ENCODE peak calls at places on chromosomes 13 and 19, in eight cellular contexts. One of them, this sample, is unnamed.

GRCh38 chr19:14432817-14433453 is at the start of gene PKN1:
- DNase-seq in astrocyte: no peak
- DNase-seq in uterus: peak; percentile 66
- DNase-seq in heart left ventricle: peak; percentile 84
- DNase-seq in BE2C: peak; percentile 74
- DNase-seq in BJ: no peak
- DNase-seq in GM12878: no peak
- DNase-seq in psoas muscle: peak; percentile 74
- DNase-seq in this sample: peak; percentile 64

GRCh38 chr13:97506511-97506910 is 72.5 kb downstream of the RAP2A start:
- DNase-seq in uterus: no peak
- DNase-seq in heart left ventricle: no peak
- DNase-seq in BE2C: no peak
- DNase-seq in BJ: no peak
- DNase-seq in psoas muscle: no peak
- DNase-seq in GM12878: no peak
- DNase-seq in astrocyte: no peak
- DNase-seq in this sample: no peak

GRCh38 chr13:114064516-114065140 is 67.8 kb downstream of the RASA3 start:
- DNase-seq in BE2C: peak; percentile 60
- DNase-seq in uterus: peak; percentile 64
- DNase-seq in GM12878: no peak
- DNase-seq in heart left ventricle: peak; percentile 64
- DNase-seq in psoas muscle: peak; percentile 63
- DNase-seq in astrocyte: no peak
- DNase-seq in BJ: no peak
- DNase-seq in this sample: peak; percentile 74

GRCh38 chr19:34475026-34475974 is 6.3 kb upstream of the WTIP start:
- DNase-seq in BE2C: no peak
- DNase-seq in GM12878: no peak
- DNase-seq in uterus: no peak
- DNase-seq in BJ: peak; percentile 67
- DNase-seq in psoas muscle: no peak
- DNase-seq in astrocyte: peak; percentile 83
- DNase-seq in heart left ventricle: no peak
- DNase-seq in this sample: no peak

GRCh38 chr13:87680298-87680697 is 9.1 kb downstream of the SLITRK5 start:
- DNase-seq in astrocyte: no peak
- DNase-seq in heart left ventricle: no peak
- DNase-seq in BE2C: peak; percentile 20
- DNase-seq in uterus: no peak
- DNase-seq in BJ: no peak
- DNase-seq in psoas muscle: no peak
- DNase-seq in GM12878: no peak
- DNase-seq in this sample: no peak

GRCh38 chr13:105008606-105009005 is 1526.9 kb downstream of the EFNB2 start:
- DNase-seq in BE2C: no peak
- DNase-seq in astrocyte: peak; percentile 69
- DNase-seq in psoas muscle: no peak
- DNase-seq in GM12878: no peak
- DNase-seq in BJ: no peak
- DNase-seq in heart left ventricle: no peak
- DNase-seq in uterus: no peak
- DNase-seq in this sample: no peak

GRCh38 chr19:42352216-42352892 is 26.9 kb downstream of the MEGF8 start:
- DNase-seq in uterus: no peak
- DNase-seq in BE2C: peak; percentile 53
- DNase-seq in BJ: no peak
- DNase-seq in heart left ventricle: no peak
- DNase-seq in astrocyte: no peak
- DNase-seq in psoas muscle: no peak
- DNase-seq in GM12878: no peak
- DNase-seq in this sample: no peak

GRCh38 chr19:17101686-17102628 is 26.4 kb downstream of the MYO9B start:
- DNase-seq in GM12878: no peak
- DNase-seq in BJ: no peak
- DNase-seq in astrocyte: no peak
- DNase-seq in BE2C: no peak
- DNase-seq in heart left ventricle: no peak
- DNase-seq in psoas muscle: no peak
- DNase-seq in uterus: no peak
- DNase-seq in this sample: peak; percentile 66

GRCh38 chr13:19586904-19587634 is 25.7 kb upstream of the TPTE2 start:
- DNase-seq in psoas muscle: peak; percentile 59
- DNase-seq in BE2C: peak; percentile 32
- DNase-seq in GM12878: peak; percentile 65
- DNase-seq in BJ: peak; percentile 33
- DNase-seq in uterus: no peak
- DNase-seq in heart left ventricle: peak; percentile 70
- DNase-seq in astrocyte: peak; percentile 41
- DNase-seq in this sample: no peak

GRCh38 chr13:71290963-71291937 is 575.8 kb downstream of the DACH1 start:
- DNase-seq in psoas muscle: no peak
- DNase-seq in heart left ventricle: no peak
- DNase-seq in astrocyte: no peak
- DNase-seq in GM12878: peak; percentile 71
- DNase-seq in uterus: peak; percentile 20
- DNase-seq in BJ: no peak
- DNase-seq in BE2C: no peak
- DNase-seq in this sample: peak; percentile 53

GRCh38 chr19:42306646-42307045 is 4.2 kb upstream of the PAFAH1B3 start:
- DNase-seq in psoas muscle: no peak
- DNase-seq in heart left ventricle: no peak
- DNase-seq in GM12878: no peak
- DNase-seq in BJ: no peak
- DNase-seq in BE2C: no peak
- DNase-seq in uterus: no peak
- DNase-seq in astrocyte: no peak
- DNase-seq in this sample: no peak

GRCh38 chr19:3966051-3967017 is 4.6 kb downstream of the DAPK3 start:
- DNase-seq in BE2C: no peak
- DNase-seq in GM12878: no peak
- DNase-seq in uterus: no peak
- DNase-seq in heart left ventricle: no peak
- DNase-seq in BJ: no peak
- DNase-seq in astrocyte: no peak
- DNase-seq in psoas muscle: no peak
- DNase-seq in this sample: no peak

DNA sequence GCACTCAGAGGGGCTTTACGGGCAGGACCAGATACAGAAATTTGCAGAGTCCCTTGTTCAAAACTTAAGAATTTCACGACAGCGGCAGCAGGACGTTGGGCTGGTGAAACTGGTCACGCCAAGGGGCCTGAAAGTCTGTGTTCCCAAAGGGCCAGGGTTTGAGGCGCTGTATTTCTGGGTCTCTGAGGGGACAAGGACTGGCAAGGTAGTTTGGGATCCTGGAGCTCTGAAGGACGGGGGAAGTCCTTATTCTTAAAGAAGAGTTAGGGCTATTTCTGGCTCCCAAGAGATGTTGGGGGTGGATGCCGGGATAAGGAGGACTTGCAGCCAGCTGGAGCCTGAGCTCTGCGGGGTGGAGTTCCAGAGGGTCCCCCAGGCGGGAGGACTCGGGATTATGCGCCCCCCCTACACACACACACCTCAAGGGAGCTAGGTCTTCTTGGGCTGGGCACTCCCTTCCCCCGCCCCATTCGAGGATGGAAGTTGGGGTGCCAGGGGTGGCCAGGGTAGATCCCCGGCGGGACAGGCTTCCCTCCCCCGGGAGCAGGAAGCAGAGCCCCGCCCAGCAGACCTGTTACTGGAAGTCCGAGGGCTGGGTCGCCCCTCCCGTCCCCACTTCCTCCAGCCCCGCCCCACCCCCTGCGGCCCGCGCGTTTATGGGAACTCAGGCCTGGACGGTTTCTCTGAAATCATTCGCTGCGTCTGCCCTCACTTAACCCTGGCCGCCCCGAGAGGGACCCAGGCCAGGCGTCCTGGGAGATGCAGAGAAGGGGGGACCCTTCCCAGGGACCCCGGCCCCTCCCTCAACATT is 5.6 kb downstream of the BCL3 start:
- DNase-seq in BE2C: peak; percentile 76
- DNase-seq in astrocyte: peak; percentile 82
- DNase-seq in uterus: peak; percentile 90
- DNase-seq in psoas muscle: peak; percentile 95
- DNase-seq in heart left ventricle: peak; percentile 97
- DNase-seq in GM12878: no peak
- DNase-seq in BJ: no peak
- DNase-seq in this sample: peak; percentile 92
- H3K36me3 ChIP-seq in BE2C: no peaks in the 10 kb centered on the region
- H3K36me3 ChIP-seq in astrocyte: peaks cover 5% of the 10 kb centered on the region
- H3K36me3 ChIP-seq in uterus: no peaks in the 10 kb centered on the region
- H3K36me3 ChIP-seq in psoas muscle: peaks cover 70% of the 10 kb centered on the region
- H3K36me3 ChIP-seq in heart left ventricle: peaks cover 14% of the 10 kb centered on the region
- H3K36me3 ChIP-seq in GM12878: peaks cover 11% of the 10 kb centered on the region
- H3K36me3 ChIP-seq in BJ: peaks cover 46% of the 10 kb centered on the region
- H3K36me3 ChIP-seq in this sample: peaks cover 62% of the 10 kb centered on the region

DNA sequence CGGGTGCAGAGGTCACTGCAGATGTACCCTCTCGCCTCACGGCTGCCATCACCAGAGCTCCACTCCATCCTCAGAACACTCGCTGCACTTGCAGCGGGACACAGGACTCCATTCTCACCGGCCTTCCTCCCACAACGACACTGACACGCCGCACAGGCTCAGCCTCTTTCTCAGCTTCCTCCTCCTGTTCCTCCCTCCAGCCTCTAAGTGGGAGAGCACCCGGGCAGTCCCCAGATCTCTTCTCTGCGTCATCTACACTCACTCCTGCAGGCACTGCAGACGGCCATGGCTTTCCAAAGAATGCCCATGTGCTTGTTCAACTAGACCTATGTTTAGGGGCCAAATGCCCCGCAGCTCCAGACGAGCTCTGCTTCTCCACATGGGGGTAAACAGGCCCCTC is 14.3 kb upstream of the FKRP start:
- DNase-seq in BJ: no peak
- DNase-seq in GM12878: no peak
- DNase-seq in BE2C: no peak
- DNase-seq in uterus: no peak
- DNase-seq in heart left ventricle: peak; percentile 56
- DNase-seq in astrocyte: peak; percentile 47
- DNase-seq in psoas muscle: peak; percentile 53
- DNase-seq in this sample: no peak
- H3K36me3 ChIP-seq in BJ: peaks cover 57% of the 10 kb centered on the region
- H3K36me3 ChIP-seq in GM12878: peaks cover 68% of the 10 kb centered on the region
- H3K36me3 ChIP-seq in BE2C: peaks cover 84% of the 10 kb centered on the region
- H3K36me3 ChIP-seq in uterus: no peaks in the 10 kb centered on the region
- H3K36me3 ChIP-seq in heart left ventricle: peaks cover 84% of the 10 kb centered on the region
- H3K36me3 ChIP-seq in astrocyte: peaks cover 16% of the 10 kb centered on the region
- H3K36me3 ChIP-seq in psoas muscle: peaks cover 99% of the 10 kb centered on the region
- H3K36me3 ChIP-seq in this sample: no peaks in the 10 kb centered on the region

DNA sequence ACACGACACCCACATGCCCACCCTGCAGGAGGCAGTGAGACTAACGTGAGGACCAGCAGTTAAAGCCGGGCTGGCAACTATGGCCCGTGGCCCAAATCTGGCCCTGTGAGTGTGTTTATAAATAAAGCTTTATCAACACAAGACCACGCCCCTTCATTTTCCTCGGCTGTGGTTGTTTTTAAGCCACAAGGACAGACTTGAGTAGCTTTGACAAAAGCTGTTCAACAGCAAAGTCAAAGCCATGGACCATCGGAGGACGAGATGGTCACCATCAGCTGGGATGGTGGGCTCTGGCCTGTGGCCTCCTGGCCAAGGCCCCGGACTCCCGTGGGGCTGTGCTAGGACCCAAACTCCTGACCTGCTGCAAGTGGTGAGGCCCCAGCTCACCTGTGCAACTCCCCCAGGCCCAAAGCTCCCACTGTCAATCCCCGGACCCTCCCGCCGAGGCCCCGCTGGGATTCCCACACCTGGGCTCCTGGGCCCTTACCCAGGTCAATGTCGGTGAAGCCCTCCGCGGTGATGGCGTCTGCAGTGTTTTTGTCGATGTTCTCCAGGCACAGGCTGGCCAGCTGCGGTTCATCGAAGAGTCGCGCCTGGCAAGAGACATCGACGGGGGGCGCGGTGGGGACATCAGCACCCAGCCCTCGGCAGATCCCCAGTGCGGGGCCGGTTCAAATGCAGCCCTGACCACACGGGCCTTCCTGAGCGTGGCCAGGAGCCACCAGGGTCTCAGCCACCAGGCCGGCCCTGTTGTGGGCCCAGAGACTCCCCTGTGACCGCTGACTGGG is 25.1 kb downstream of the BTBD2 start:
- DNase-seq in BJ: no peak
- DNase-seq in heart left ventricle: no peak
- DNase-seq in psoas muscle: peak; percentile 53
- DNase-seq in GM12878: no peak
- DNase-seq in uterus: no peak
- DNase-seq in BE2C: no peak
- DNase-seq in astrocyte: no peak
- DNase-seq in this sample: no peak
- H3K36me3 ChIP-seq in BJ: peaks cover 43% of the 10 kb centered on the region
- H3K36me3 ChIP-seq in heart left ventricle: peaks cover 65% of the 10 kb centered on the region
- H3K36me3 ChIP-seq in psoas muscle: peaks cover 88% of the 10 kb centered on the region
- H3K36me3 ChIP-seq in GM12878: peaks cover 3% of the 10 kb centered on the region
- H3K36me3 ChIP-seq in uterus: no peaks in the 10 kb centered on the region
- H3K36me3 ChIP-seq in BE2C: peaks cover 61% of the 10 kb centered on the region
- H3K36me3 ChIP-seq in astrocyte: peaks cover 2% of the 10 kb centered on the region
- H3K36me3 ChIP-seq in this sample: peaks cover 60% of the 10 kb centered on the region

DNA sequence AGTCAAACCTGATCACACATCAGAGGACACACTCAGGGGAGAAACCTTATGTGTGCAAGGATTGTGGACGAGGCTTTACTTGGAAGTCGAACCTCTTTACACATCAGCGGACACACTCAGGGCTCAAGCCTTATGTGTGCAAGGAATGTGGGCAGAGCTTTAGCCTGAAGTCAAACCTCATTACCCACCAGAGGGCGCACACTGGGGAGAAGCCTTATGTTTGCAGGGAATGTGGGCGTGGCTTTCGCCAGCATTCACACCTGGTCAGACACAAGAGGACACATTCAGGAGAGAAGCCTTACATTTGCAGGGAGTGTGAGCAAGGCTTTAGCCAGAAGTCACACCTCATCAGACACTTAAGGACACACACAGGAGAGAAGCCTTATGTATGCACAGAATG is 8.2 kb upstream of the ZNF527 start:
- DNase-seq in heart left ventricle: no peak
- DNase-seq in BE2C: peak; percentile 40
- DNase-seq in GM12878: no peak
- DNase-seq in astrocyte: no peak
- DNase-seq in BJ: no peak
- DNase-seq in uterus: no peak
- DNase-seq in psoas muscle: no peak
- DNase-seq in this sample: no peak
- H3K36me3 ChIP-seq in heart left ventricle: peaks cover 50% of the 10 kb centered on the region
- H3K36me3 ChIP-seq in BE2C: peaks cover 36% of the 10 kb centered on the region
- H3K36me3 ChIP-seq in GM12878: peaks cover 11% of the 10 kb centered on the region
- H3K36me3 ChIP-seq in astrocyte: peaks cover 12% of the 10 kb centered on the region
- H3K36me3 ChIP-seq in BJ: peaks cover 13% of the 10 kb centered on the region
- H3K36me3 ChIP-seq in uterus: no peaks in the 10 kb centered on the region
- H3K36me3 ChIP-seq in psoas muscle: peaks cover 61% of the 10 kb centered on the region
- H3K36me3 ChIP-seq in this sample: no peaks in the 10 kb centered on the region